ENCODE peak calls at places on chromosomes 4 and X, in four cellular contexts. One of them, this sample, is unnamed.

GRCh38 chr4:82284475-82284857 is 89.3 kb downstream of the HNRNPD start:
- DNase-seq in H1: no peak
- DNase-seq in K562: no peak
- DNase-seq in IMR-90: no peak
- DNase-seq in this sample: no peak

GRCh38 chrX:19602866-19603620 is 87.7 kb upstream of the MAP3K15 start:
- DNase-seq in H1: no peak
- DNase-seq in IMR-90: peak
- DNase-seq in K562: peak
- DNase-seq in this sample: no peak

GRCh38 chr4:165378763-165379631 is at the start of gene CPE:
- DNase-seq in K562: no peak
- DNase-seq in H1: no peak
- DNase-seq in IMR-90: peak
- DNase-seq in this sample: no peak

GRCh38 chr4:36172650-36173049 is 71.7 kb downstream of the ARAP2 start:
- DNase-seq in H1: no peak
- DNase-seq in IMR-90: no peak
- DNase-seq in K562: no peak
- DNase-seq in this sample: no peak

GRCh38 chr4:4288098-4288497 is 1.9 kb downstream of the LYAR start:
- DNase-seq in K562: no peak
- DNase-seq in IMR-90: no peak
- DNase-seq in H1: no peak
- DNase-seq in this sample: no peak

GRCh38 chr4:157978680-157979361 is 194.0 kb downstream of the GASK1B start:
- DNase-seq in IMR-90: peak
- DNase-seq in K562: peak
- DNase-seq in H1: peak
- DNase-seq in this sample: no peak

GRCh38 chr4:14028862-14029261 is 401.3 kb upstream of the BOD1L1 start:
- DNase-seq in H1: no peak
- DNase-seq in IMR-90: no peak
- DNase-seq in K562: no peak
- DNase-seq in this sample: no peak

GRCh38 chr4:16001484-16001858 is 38.5 kb upstream of the FGFBP2 start:
- DNase-seq in IMR-90: peak
- DNase-seq in K562: peak
- DNase-seq in H1: peak
- DNase-seq in this sample: peak

GRCh38 chr4:122309988-122310626 is 68.7 kb upstream of the ADAD1 start:
- DNase-seq in IMR-90: peak
- DNase-seq in H1: no peak
- DNase-seq in K562: peak
- DNase-seq in this sample: no peak

GRCh38 chrX:48751343-48751742 is 10.2 kb upstream of the GLOD5 start:
- DNase-seq in K562: no peak
- DNase-seq in H1: no peak
- DNase-seq in IMR-90: no peak
- DNase-seq in this sample: no peak

GRCh38 chrX:71911023-71911730 is 532 bp downstream of the NHSL2 start:
- DNase-seq in K562: no peak
- DNase-seq in H1: no peak
- DNase-seq in IMR-90: no peak
- DNase-seq in this sample: no peak
- TF ChIP-seq CHD1 in K562: no peak
- TF ChIP-seq CHD1 in H1: no peak
- TF ChIP-seq CHD1 in IMR-90: no peak
- TF ChIP-seq CHD1 in this sample: no peak

DNA sequence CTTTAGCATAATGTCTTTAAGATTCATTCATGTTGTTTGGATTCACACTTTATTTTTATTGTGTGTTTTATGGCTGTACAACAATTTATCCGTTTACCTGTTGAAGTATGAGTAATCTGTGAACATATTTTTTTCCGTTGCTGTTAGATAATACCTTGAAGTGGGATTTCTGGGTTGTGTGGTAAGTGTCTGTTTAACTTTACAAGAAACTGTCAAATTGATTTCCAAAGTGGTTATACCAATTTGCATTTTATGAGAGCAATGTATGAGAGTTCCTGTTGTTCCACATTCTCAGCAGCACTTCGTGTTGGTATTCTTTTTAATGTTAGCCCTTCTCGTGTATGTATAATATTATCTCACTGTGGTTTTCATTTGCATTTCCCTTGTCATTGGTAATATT is 53.6 kb downstream of the USP53 start:
- DNase-seq in H1: no peak
- DNase-seq in K562: no peak
- DNase-seq in IMR-90: no peak
- DNase-seq in this sample: no peak
- H3K9ac ChIP-seq in H1: no peak
- H3K9ac ChIP-seq in K562: no peak
- H3K9ac ChIP-seq in IMR-90: no peak
- H3K9ac ChIP-seq in this sample: no peak

GRCh38 chr4:7933631-7934510 is 5.8 kb downstream of the AFAP1 start:
- DNase-seq in K562: no peak
- DNase-seq in H1: no peak
- DNase-seq in IMR-90: peak
- DNase-seq in this sample: no peak

GRCh38 chr4:7928711-7929505 is 10.8 kb downstream of the AFAP1 start:
- DNase-seq in H1: no peak
- DNase-seq in IMR-90: no peak
- DNase-seq in K562: no peak
- DNase-seq in this sample: no peak

GRCh38 chr4:7932333-7932732 is 7.3 kb downstream of the AFAP1 start:
- DNase-seq in K562: no peak
- DNase-seq in H1: no peak
- DNase-seq in IMR-90: no peak
- DNase-seq in this sample: no peak

GRCh38 chr4:7926822-7927221 is 12.8 kb downstream of the AFAP1 start:
- DNase-seq in H1: no peak
- DNase-seq in IMR-90: no peak
- DNase-seq in K562: no peak
- DNase-seq in this sample: no peak

DNA sequence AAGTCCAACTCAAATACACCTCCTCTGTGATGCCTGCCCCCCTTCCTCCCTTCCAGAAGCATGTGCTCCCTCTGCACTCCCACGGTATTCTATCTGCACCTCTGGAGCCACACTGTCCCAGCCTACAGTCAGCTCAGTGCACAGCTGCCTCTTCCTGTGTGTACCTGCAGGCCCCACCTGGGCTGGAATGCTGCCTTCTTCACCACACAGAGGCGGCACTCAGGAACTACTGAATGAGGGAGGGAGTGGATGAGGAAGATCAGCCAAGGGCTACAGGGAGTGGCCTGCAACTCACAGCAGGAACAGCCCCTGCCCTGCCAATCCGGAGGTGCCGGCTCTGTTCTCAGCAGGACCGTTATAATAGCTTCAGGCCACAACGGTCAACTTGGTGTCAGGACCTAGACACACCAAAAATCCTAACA is 10.1 kb downstream of the AFAP1 start:
- DNase-seq in IMR-90: no peak
- DNase-seq in H1: peak
- DNase-seq in K562: no peak
- DNase-seq in this sample: no peak
- TF ChIP-seq CHD1 in IMR-90: no peak
- TF ChIP-seq CHD1 in H1: no peak
- TF ChIP-seq CHD1 in K562: no peak
- TF ChIP-seq CHD1 in this sample: no peak

GRCh38 chr4:84597450-84597849 is 14.5 kb downstream of the CDS1 start:
- DNase-seq in H1: no peak
- DNase-seq in IMR-90: no peak
- DNase-seq in K562: peak
- DNase-seq in this sample: no peak

GRCh38 chr4:84594724-84595123 is 11.8 kb downstream of the CDS1 start:
- DNase-seq in K562: no peak
- DNase-seq in IMR-90: no peak
- DNase-seq in H1: no peak
- DNase-seq in this sample: no peak

GRCh38 chr4:84596826-84597225 is 13.9 kb downstream of the CDS1 start:
- DNase-seq in IMR-90: no peak
- DNase-seq in H1: no peak
- DNase-seq in K562: peak
- DNase-seq in this sample: no peak
- H3K9ac ChIP-seq in IMR-90: no peak
- H3K9ac ChIP-seq in H1: no peak
- H3K9ac ChIP-seq in K562: no peak
- H3K9ac ChIP-seq in this sample: no peak

GRCh38 chr4:95106408-95106928 is 348.7 kb downstream of the BMPR1B start:
- DNase-seq in IMR-90: peak
- DNase-seq in H1: no peak
- DNase-seq in K562: no peak
- DNase-seq in this sample: no peak
- TF ChIP-seq CHD1 in IMR-90: no peak
- TF ChIP-seq CHD1 in H1: no peak
- TF ChIP-seq CHD1 in K562: no peak
- TF ChIP-seq CHD1 in this sample: no peak

DNA sequence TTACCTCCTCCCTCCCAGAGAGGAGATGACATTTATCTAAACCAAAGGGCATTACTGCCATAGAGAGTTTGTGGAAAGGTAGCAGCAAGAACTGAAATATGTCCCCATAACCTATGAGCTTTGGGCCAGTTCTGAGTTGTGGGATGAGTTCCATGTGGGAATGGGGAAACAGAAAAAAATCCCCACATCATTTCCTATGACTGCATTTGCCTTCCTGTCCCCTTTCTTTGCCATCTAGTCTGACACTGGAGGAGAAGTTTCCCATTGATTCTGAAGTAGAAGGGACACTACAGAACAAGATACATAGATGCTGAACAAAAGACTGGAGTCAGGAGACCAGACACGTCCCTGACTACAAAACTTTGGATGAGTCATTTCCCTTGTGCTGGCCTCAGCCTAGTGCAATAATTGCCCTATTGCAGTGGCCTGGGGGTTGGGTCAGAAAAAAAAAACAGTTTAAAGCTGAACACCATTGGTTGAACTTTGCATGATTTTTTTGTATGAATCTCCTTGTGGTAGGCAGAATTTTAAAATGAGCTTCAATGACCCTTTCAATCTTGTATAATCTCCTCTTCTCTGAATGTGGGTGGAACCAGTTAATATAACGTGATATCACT is 22.1 kb downstream of the BEX3 start:
- DNase-seq in IMR-90: peak
- DNase-seq in H1: no peak
- DNase-seq in K562: peak
- DNase-seq in this sample: no peak
- H3K9ac ChIP-seq in IMR-90: no peak
- H3K9ac ChIP-seq in H1: no peak
- H3K9ac ChIP-seq in K562: peak
- H3K9ac ChIP-seq in this sample: no peak

DNA sequence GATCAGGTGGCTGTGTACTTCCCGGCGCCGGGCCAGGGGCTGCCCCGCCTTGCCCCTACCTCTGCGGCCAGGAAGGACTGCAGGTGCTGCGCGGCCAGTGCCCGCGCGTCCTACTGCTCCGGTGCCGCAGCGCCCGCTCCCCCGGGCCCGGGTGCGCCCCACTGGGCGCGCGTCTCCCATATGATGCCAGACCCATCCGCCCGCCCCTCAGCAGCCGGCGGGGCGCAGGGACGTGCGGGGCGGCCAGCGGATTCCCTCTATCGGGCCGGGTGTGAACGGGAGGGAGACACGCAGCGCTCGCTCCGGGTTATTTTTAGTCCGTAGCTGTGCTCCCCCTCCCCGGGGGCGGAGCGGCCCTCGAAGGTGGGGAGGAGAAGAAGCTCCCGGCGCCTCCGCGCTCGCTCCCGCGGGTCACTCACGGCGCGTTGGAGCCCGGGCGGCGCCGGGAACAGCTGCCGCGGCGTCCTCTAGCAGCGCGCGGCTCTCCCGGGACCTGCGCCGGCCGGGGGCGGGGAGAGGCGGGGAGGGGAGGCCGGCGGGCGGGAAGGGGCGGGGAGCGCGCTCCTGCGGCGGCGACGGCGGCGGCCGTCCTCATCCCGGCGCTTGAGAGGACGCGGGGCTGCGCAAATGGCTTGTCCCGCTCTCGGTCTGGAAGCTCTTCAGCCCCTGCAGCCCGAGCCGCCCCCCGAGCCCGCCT is 103.6 kb downstream of the UCHL1 start:
- DNase-seq in IMR-90: peak
- DNase-seq in K562: peak
- DNase-seq in H1: no peak
- DNase-seq in this sample: no peak
- TF ChIP-seq CHD1 in IMR-90: no peak
- TF ChIP-seq CHD1 in K562: no peak
- TF ChIP-seq CHD1 in H1: no peak
- TF ChIP-seq CHD1 in this sample: no peak

GRCh38 chr4:7808181-7808580 is 131.5 kb downstream of the AFAP1 start:
- DNase-seq in IMR-90: no peak
- DNase-seq in H1: no peak
- DNase-seq in K562: no peak
- DNase-seq in this sample: no peak

GRCh38 chr4:7808752-7809151 is 130.9 kb downstream of the AFAP1 start:
- DNase-seq in IMR-90: peak
- DNase-seq in H1: no peak
- DNase-seq in K562: no peak
- DNase-seq in this sample: no peak

GRCh38 chr4:7806080-7806630 is 133.5 kb downstream of the AFAP1 start:
- DNase-seq in H1: no peak
- DNase-seq in IMR-90: peak
- DNase-seq in K562: no peak
- DNase-seq in this sample: no peak

GRCh38 chr4:7806724-7807123 is 132.9 kb downstream of the AFAP1 start:
- DNase-seq in H1: no peak
- DNase-seq in IMR-90: no peak
- DNase-seq in K562: no peak
- DNase-seq in this sample: no peak

GRCh38 chr4:7807351-7807921 is 132.2 kb downstream of the AFAP1 start:
- DNase-seq in K562: no peak
- DNase-seq in H1: no peak
- DNase-seq in IMR-90: no peak
- DNase-seq in this sample: no peak
- H3K9ac ChIP-seq in K562: no peak
- H3K9ac ChIP-seq in H1: no peak
- H3K9ac ChIP-seq in IMR-90: no peak
- H3K9ac ChIP-seq in this sample: no peak